ENCODE peak calls at places on chromosome 21, in five cellular contexts. F is SJSA1; W is stimulated activated CD4-positive, alpha-beta T cell treated with anti-CD3 and anti-CD28 coated beads, Interleukin-12 subunit alpha, Interleukin-12 subunit beta, amount 100 ng/mL, for 4 hours; B is germinal center; Y is ELR. Z is an unnamed sample.

GRCh38 chr21:38850277-38850951 is 44.7 kb downstream of the ETS2 start:
- DNase-seq in F (no peak), W (no peak), B (no peak), Y (no peak), Z (no peak)

GRCh38 chr21:45011426-45011825 is 63.0 kb upstream of the ADARB1 start:
- DNase-seq in F (no peak), W (no peak), B (no peak), Y (no peak), Z (no peak)

GRCh38 chr21:33127154-33127893 is 57.4 kb downstream of the OLIG1 start:
- DNase-seq in F (peak), W (peak), B (peak), Y (peak), Z (peak)

GRCh38 chr21:44370027-44370735 is 16.8 kb downstream of the TRPM2 start:
- DNase-seq in F (peak), W (no peak), B (no peak), Y (peak), Z (no peak)

GRCh38 chr21:45994086-45994661 is 12.6 kb downstream of the COL6A1 start:
- DNase-seq in F (no peak), W (no peak), B (no peak), Y (no peak), Z (no peak)

GRCh38 chr21:15841856-15842564 is 112.2 kb downstream of the USP25 start:
- DNase-seq in F (peak), W (no peak), B (no peak), Y (peak), Z (no peak)

GRCh38 chr21:45430521-45431501 is 25.8 kb downstream of the COL18A1 start:
- DNase-seq in F (no peak), W (no peak), B (no peak), Y (no peak), Z (no peak)

GRCh38 chr21:36073181-36073580 is 3.4 kb downstream of the CBR1 start:
- DNase-seq in F (no peak), W (no peak), B (no peak), Y (no peak), Z (no peak)

Z was measured in mucosa of gallbladder.